ENCODE peak calls at places on chromosomes 2 and 18, in nine cellular contexts. One of them, this sample, is unnamed.

GRCh38 chr2:240576036-240576435 is 7.8 kb downstream of the RNPEPL1 start:
- ATAC-seq in stimulated activated effector memory CD8-positive, alpha-beta T cell treated with anti-CD3 and anti-CD28 coated beads, Interleukin-12 subunit alpha, Interleukin-12 subunit beta, amount 100 ng/mL, for 72 hours: no peak
- ATAC-seq in pancreas: no peak
- ATAC-seq in upper lobe of right lung: no peak
- ATAC-seq in body of pancreas: no peak
- ATAC-seq in left colon: no peak
- ATAC-seq in Right ventricle myocardium superior: no peak
- ATAC-seq in activated CD4-positive, alpha-beta T cell treated with anti-CD3 and anti-CD28 coated beads for 36 hours: no peak
- ATAC-seq in left cardiac atrium: no peak
- ATAC-seq in this sample: no peak

GRCh38 chr2:63741884-63742583 is 99.7 kb upstream of the UGP2 start:
- ATAC-seq in left colon: no peak
- ATAC-seq in left cardiac atrium: no peak
- ATAC-seq in stimulated activated effector memory CD8-positive, alpha-beta T cell treated with anti-CD3 and anti-CD28 coated beads, Interleukin-12 subunit alpha, Interleukin-12 subunit beta, amount 100 ng/mL, for 72 hours: no peak
- ATAC-seq in Right ventricle myocardium superior: no peak
- ATAC-seq in activated CD4-positive, alpha-beta T cell treated with anti-CD3 and anti-CD28 coated beads for 36 hours: no peak
- ATAC-seq in body of pancreas: no peak
- ATAC-seq in upper lobe of right lung: no peak
- ATAC-seq in pancreas: no peak
- ATAC-seq in this sample: no peak

GRCh38 chr18:57806891-57807280 is 3.8 kb upstream of the ATP8B1 start:
- ATAC-seq in pancreas: no peak
- ATAC-seq in left colon: no peak
- ATAC-seq in left cardiac atrium: no peak
- ATAC-seq in Right ventricle myocardium superior: no peak
- ATAC-seq in activated CD4-positive, alpha-beta T cell treated with anti-CD3 and anti-CD28 coated beads for 36 hours: no peak
- ATAC-seq in upper lobe of right lung: no peak
- ATAC-seq in body of pancreas: no peak
- ATAC-seq in stimulated activated effector memory CD8-positive, alpha-beta T cell treated with anti-CD3 and anti-CD28 coated beads, Interleukin-12 subunit alpha, Interleukin-12 subunit beta, amount 100 ng/mL, for 72 hours: no peak
- ATAC-seq in this sample: no peak

GRCh38 chr2:240794178-240794721 is 25.8 kb downstream of the KIF1A start:
- ATAC-seq in pancreas: peak
- ATAC-seq in activated CD4-positive, alpha-beta T cell treated with anti-CD3 and anti-CD28 coated beads for 36 hours: no peak
- ATAC-seq in stimulated activated effector memory CD8-positive, alpha-beta T cell treated with anti-CD3 and anti-CD28 coated beads, Interleukin-12 subunit alpha, Interleukin-12 subunit beta, amount 100 ng/mL, for 72 hours: no peak
- ATAC-seq in left colon: no peak
- ATAC-seq in body of pancreas: no peak
- ATAC-seq in Right ventricle myocardium superior: no peak
- ATAC-seq in upper lobe of right lung: no peak
- ATAC-seq in left cardiac atrium: no peak
- ATAC-seq in this sample: no peak

GRCh38 chr18:74334242-74334893 is 18.7 kb downstream of the C18orf63 start:
- ATAC-seq in left cardiac atrium: no peak
- ATAC-seq in left colon: no peak
- ATAC-seq in activated CD4-positive, alpha-beta T cell treated with anti-CD3 and anti-CD28 coated beads for 36 hours: no peak
- ATAC-seq in Right ventricle myocardium superior: no peak
- ATAC-seq in pancreas: no peak
- ATAC-seq in upper lobe of right lung: no peak
- ATAC-seq in stimulated activated effector memory CD8-positive, alpha-beta T cell treated with anti-CD3 and anti-CD28 coated beads, Interleukin-12 subunit alpha, Interleukin-12 subunit beta, amount 100 ng/mL, for 72 hours: no peak
- ATAC-seq in body of pancreas: no peak
- ATAC-seq in this sample: peak

GRCh38 chr2:236853558-236853957 is 232.1 kb upstream of the COPS8 start:
- ATAC-seq in stimulated activated effector memory CD8-positive, alpha-beta T cell treated with anti-CD3 and anti-CD28 coated beads, Interleukin-12 subunit alpha, Interleukin-12 subunit beta, amount 100 ng/mL, for 72 hours: no peak
- ATAC-seq in left cardiac atrium: peak
- ATAC-seq in body of pancreas: no peak
- ATAC-seq in Right ventricle myocardium superior: no peak
- ATAC-seq in activated CD4-positive, alpha-beta T cell treated with anti-CD3 and anti-CD28 coated beads for 36 hours: no peak
- ATAC-seq in upper lobe of right lung: no peak
- ATAC-seq in pancreas: no peak
- ATAC-seq in left colon: no peak
- ATAC-seq in this sample: no peak

GRCh38 chr2:129050116-129050515 is 731.4 kb upstream of the HS6ST1 start:
- ATAC-seq in stimulated activated effector memory CD8-positive, alpha-beta T cell treated with anti-CD3 and anti-CD28 coated beads, Interleukin-12 subunit alpha, Interleukin-12 subunit beta, amount 100 ng/mL, for 72 hours: no peak
- ATAC-seq in left cardiac atrium: no peak
- ATAC-seq in body of pancreas: no peak
- ATAC-seq in activated CD4-positive, alpha-beta T cell treated with anti-CD3 and anti-CD28 coated beads for 36 hours: no peak
- ATAC-seq in Right ventricle myocardium superior: no peak
- ATAC-seq in pancreas: no peak
- ATAC-seq in upper lobe of right lung: no peak
- ATAC-seq in left colon: no peak
- ATAC-seq in this sample: no peak

GRCh38 chr2:28333606-28334526 is 58.8 kb upstream of the FOSL2 start:
- ATAC-seq in Right ventricle myocardium superior: peak
- ATAC-seq in upper lobe of right lung: no peak
- ATAC-seq in activated CD4-positive, alpha-beta T cell treated with anti-CD3 and anti-CD28 coated beads for 36 hours: no peak
- ATAC-seq in stimulated activated effector memory CD8-positive, alpha-beta T cell treated with anti-CD3 and anti-CD28 coated beads, Interleukin-12 subunit alpha, Interleukin-12 subunit beta, amount 100 ng/mL, for 72 hours: no peak
- ATAC-seq in left cardiac atrium: peak
- ATAC-seq in body of pancreas: peak
- ATAC-seq in left colon: no peak
- ATAC-seq in pancreas: peak
- ATAC-seq in this sample: peak

GRCh38 chr2:188787002-188787660 is 187.0 kb upstream of the COL3A1 start:
- ATAC-seq in stimulated activated effector memory CD8-positive, alpha-beta T cell treated with anti-CD3 and anti-CD28 coated beads, Interleukin-12 subunit alpha, Interleukin-12 subunit beta, amount 100 ng/mL, for 72 hours: no peak
- ATAC-seq in pancreas: peak
- ATAC-seq in left colon: peak
- ATAC-seq in activated CD4-positive, alpha-beta T cell treated with anti-CD3 and anti-CD28 coated beads for 36 hours: no peak
- ATAC-seq in left cardiac atrium: peak
- ATAC-seq in body of pancreas: no peak
- ATAC-seq in upper lobe of right lung: peak
- ATAC-seq in Right ventricle myocardium superior: peak
- ATAC-seq in this sample: no peak

GRCh38 chr2:237538901-237539300 is 27.5 kb upstream of the PRLH start:
- ATAC-seq in body of pancreas: no peak
- ATAC-seq in Right ventricle myocardium superior: no peak
- ATAC-seq in upper lobe of right lung: no peak
- ATAC-seq in activated CD4-positive, alpha-beta T cell treated with anti-CD3 and anti-CD28 coated beads for 36 hours: no peak
- ATAC-seq in pancreas: no peak
- ATAC-seq in stimulated activated effector memory CD8-positive, alpha-beta T cell treated with anti-CD3 and anti-CD28 coated beads, Interleukin-12 subunit alpha, Interleukin-12 subunit beta, amount 100 ng/mL, for 72 hours: no peak
- ATAC-seq in left cardiac atrium: no peak
- ATAC-seq in left colon: peak
- ATAC-seq in this sample: no peak

GRCh38 chr2:231413921-231414476 is 18.5 kb downstream of the B3GNT7 start:
- ATAC-seq in stimulated activated effector memory CD8-positive, alpha-beta T cell treated with anti-CD3 and anti-CD28 coated beads, Interleukin-12 subunit alpha, Interleukin-12 subunit beta, amount 100 ng/mL, for 72 hours: no peak
- ATAC-seq in body of pancreas: no peak
- ATAC-seq in left colon: peak
- ATAC-seq in activated CD4-positive, alpha-beta T cell treated with anti-CD3 and anti-CD28 coated beads for 36 hours: no peak
- ATAC-seq in left cardiac atrium: no peak
- ATAC-seq in Right ventricle myocardium superior: no peak
- ATAC-seq in upper lobe of right lung: no peak
- ATAC-seq in pancreas: no peak
- ATAC-seq in this sample: no peak

GRCh38 chr2:47616506-47616905 is 166.4 kb upstream of the MSH6 start:
- ATAC-seq in activated CD4-positive, alpha-beta T cell treated with anti-CD3 and anti-CD28 coated beads for 36 hours: no peak
- ATAC-seq in pancreas: no peak
- ATAC-seq in upper lobe of right lung: no peak
- ATAC-seq in left colon: no peak
- ATAC-seq in stimulated activated effector memory CD8-positive, alpha-beta T cell treated with anti-CD3 and anti-CD28 coated beads, Interleukin-12 subunit alpha, Interleukin-12 subunit beta, amount 100 ng/mL, for 72 hours: no peak
- ATAC-seq in left cardiac atrium: no peak
- ATAC-seq in body of pancreas: no peak
- ATAC-seq in Right ventricle myocardium superior: no peak
- ATAC-seq in this sample: no peak

GRCh38 chr2:69011611-69012157 is 1.3 kb upstream of the ANTXR1 start:
- ATAC-seq in left cardiac atrium: no peak
- ATAC-seq in body of pancreas: no peak
- ATAC-seq in activated CD4-positive, alpha-beta T cell treated with anti-CD3 and anti-CD28 coated beads for 36 hours: no peak
- ATAC-seq in pancreas: no peak
- ATAC-seq in left colon: no peak
- ATAC-seq in Right ventricle myocardium superior: no peak
- ATAC-seq in upper lobe of right lung: no peak
- ATAC-seq in stimulated activated effector memory CD8-positive, alpha-beta T cell treated with anti-CD3 and anti-CD28 coated beads, Interleukin-12 subunit alpha, Interleukin-12 subunit beta, amount 100 ng/mL, for 72 hours: peak
- ATAC-seq in this sample: no peak